ENCODE peak calls at places on chromosomes 13 and 19, in four cellular contexts. S, R, Y and K are unnamed samples.

GRCh38 chr19:42276821-42277220 is 7.8 kb downstream of the CIC start:
- DNase-seq in S (no peak), R (no peak), Y (no peak), K (no peak)

GRCh38 chr13:37364024-37364423 is 234.5 kb downstream of the POSTN start:
- DNase-seq in S (no peak), R (no peak), Y (no peak), K (no peak)

GRCh38 chr19:5977222-5977784 is 637 bp downstream of the RANBP3 start:
- DNase-seq in S (no peak), R (no peak), Y (no peak), K (no peak)

GRCh38 chr19:4284176-4284958 is 5.3 kb downstream of the SHD start:
- DNase-seq in S (no peak), R (no peak), Y (peak), K (no peak)

GRCh38 chr13:52760078-52760477 is 20.5 kb upstream of the CNMD start:
- DNase-seq in S (no peak), R (no peak), Y (no peak), K (no peak)

GRCh38 chr13:37481005-37481857 is 117.3 kb downstream of the POSTN start:
- DNase-seq in S (no peak), R (no peak), Y (no peak), K (no peak)

GRCh38 chr19:48770734-48771472 is 15.6 kb downstream of the FGF21 start:
- DNase-seq in S (no peak), R (no peak), Y (peak), K (no peak)

GRCh38 chr19:38139122-38139521 is 84.9 kb downstream of the DPF1 start:
- DNase-seq in S (no peak), R (no peak), Y (peak), K (no peak)

GRCh38 chr13:93169980-93170379 is 56.6 kb upstream of the GPC6 start:
- DNase-seq in S (no peak), R (no peak), Y (no peak), K (no peak)

GRCh38 chr19:18453269-18454024 is 15.5 kb upstream of the ISYNA1 start:
- DNase-seq in S (no peak), R (no peak), Y (no peak), K (no peak)

GRCh38 chr13:26062853-26063444 is 11.1 kb upstream of the SHISA2 start:
- DNase-seq in S (no peak), R (no peak), Y (no peak), K (peak)

GRCh38 chr13:113547248-113547971 is 37.1 kb upstream of the TFDP1 start:
- DNase-seq in S (no peak), R (no peak), Y (no peak), K (no peak)

GRCh38 chr19:6064703-6065073 is 45.6 kb downstream of the RFX2 start:
- DNase-seq in S (no peak), R (no peak), Y (no peak), K (no peak)

GRCh38 chr19:2602391-2603181 is 99.9 kb downstream of the GNG7 start:
- DNase-seq in S (no peak), R (no peak), Y (no peak), K (no peak)

GRCh38 chr13:72864142-72865035 is 82.5 kb downstream of the PIBF1 start:
- DNase-seq in S (no peak), R (peak), Y (no peak), K (no peak)

GRCh38 chr19:13430790-13431582 is 75.3 kb downstream of the CACNA1A start:
- DNase-seq in S (peak), R (no peak), Y (peak), K (no peak)

GRCh38 chr13:93559718-93560117 is 333.1 kb downstream of the GPC6 start:
- DNase-seq in S (no peak), R (no peak), Y (no peak), K (no peak)

GRCh38 chr13:27076411-27076810 is 95.2 kb downstream of the USP12 start:
- DNase-seq in S (no peak), R (no peak), Y (no peak), K (no peak)

GRCh38 chr19:48090281-48090802 is 20.3 kb downstream of the PLA2G4C start:
- DNase-seq in S (no peak), R (no peak), Y (no peak), K (no peak)

GRCh38 chr19:4878491-4878968 is 11.1 kb upstream of the PLIN3 start:
- DNase-seq in S (no peak), R (no peak), Y (peak), K (no peak)

GRCh38 chr19:926595-927043 is 784 bp downstream of the ARID3A start:
- DNase-seq in S (no peak), R (no peak), Y (no peak), K (no peak)

GRCh38 chr13:92164822-92165221 is 766.4 kb downstream of the GPC5 start:
- DNase-seq in S (no peak), R (no peak), Y (no peak), K (no peak)

GRCh38 chr13:50866817-50867640 is 23.5 kb upstream of the DLEU7 start:
- DNase-seq in S (no peak), R (no peak), Y (no peak), K (no peak)

GRCh38 chr13:114032121-114032799 is 58.4 kb upstream of the C13orf46 start:
- DNase-seq in S (no peak), R (no peak), Y (no peak), K (no peak)

GRCh38 chr13:114131581-114132418 is 623 bp downstream of the RASA3 start:
- DNase-seq in S (no peak), R (no peak), Y (peak), K (peak)

GRCh38 chr13:112068531-112069062 is 1.6 kb downstream of the SOX1 start:
- DNase-seq in S (no peak), R (no peak), Y (no peak), K (no peak)

GRCh38 chr13:112069063-112069726 is 2.2 kb downstream of the SOX1 start:
- DNase-seq in S (no peak), R (no peak), Y (no peak), K (no peak)

GRCh38 chr13:112066624-112067004 is 335 bp upstream of the SOX1 start:
- DNase-seq in S (no peak), R (no peak), Y (no peak), K (no peak)

GRCh38 chr13:112067121-112067741 is at the start of gene SOX1:
- DNase-seq in S (peak), R (no peak), Y (no peak), K (no peak)

GRCh38 chr13:112067871-112068305 is 939 bp downstream of the SOX1 start:
- DNase-seq in S (no peak), R (no peak), Y (no peak), K (no peak)
- TF ChIP-seq SPI1 in S (no peak), R (no peak), Y (no peak), K (no peak)

GRCh38 chr13:63112799-63113395 is 1697.2 kb upstream of the PCDH20 start:
- DNase-seq in S (no peak), R (no peak), Y (no peak), K (no peak)

GRCh38 chr13:63110431-63110830 is 1694.8 kb upstream of the PCDH20 start:
- DNase-seq in S (no peak), R (no peak), Y (no peak), K (no peak)

GRCh38 chr13:63107163-63107935 is 1691.7 kb upstream of the PCDH20 start:
- DNase-seq in S (no peak), R (no peak), Y (no peak), K (no peak)
- TF ChIP-seq SPI1 in S (no peak), R (no peak), Y (no peak), K (no peak)

GRCh38 chr19:54172764-54173699 is at the start of gene TMC4:
- DNase-seq in S (no peak), R (no peak), Y (no peak), K (no peak)
- TF ChIP-seq SPI1 in S (peak), R (no peak), Y (no peak), K (peak)

GRCh38 chr13:109787135-109787954 is 962 bp upstream of the IRS2 start:
- DNase-seq in S (no peak), R (no peak), Y (peak), K (no peak)
- TF ChIP-seq SPI1 in S (no peak), R (no peak), Y (no peak), K (no peak)

GRCh38 chr19:14577885-14578427 is 4.9 kb upstream of the CLEC17A start:
- DNase-seq in S (no peak), R (peak), Y (no peak), K (no peak)
- TF ChIP-seq SPI1 in S (peak), R (peak), Y (no peak), K (no peak)

GRCh38 chr19:40229484-40229883 is 3.0 kb upstream of the CCNP start:
- DNase-seq in S (no peak), R (no peak), Y (no peak), K (no peak)
- TF ChIP-seq SPI1 in S (no peak), R (no peak), Y (no peak), K (no peak)

GRCh38 chr19:7986321-7987083 is 18.9 kb downstream of the ELAVL1 start:
- DNase-seq in S (no peak), R (no peak), Y (no peak), K (no peak)
- TF ChIP-seq SPI1 in S (no peak), R (no peak), Y (no peak), K (no peak)

GRCh38 chr19:46731007-46731501 is 14.1 kb upstream of the PRKD2 start:
- DNase-seq in S (no peak), R (no peak), Y (peak), K (peak)
- TF ChIP-seq SPI1 in S (peak), R (peak), Y (peak), K (peak)